ENCODE peak calls at places on chromosomes 7 and 10, in four cellular contexts. One of them, this sample, is unnamed.

GRCh38 chr10:103584216-103585010 is 90.9 kb downstream of the NEURL1 start:
- DNase-seq in fibroblast of villous mesenchyme: no peak
- DNase-seq in endothelial cell: no peak
- DNase-seq in stimulated activated CD4-positive, alpha-beta T cell treated with anti-CD3 and anti-CD28 coated beads, Interleukin-4, amount 100 ng/mL, for 24 hours: peak; percentile 50
- DNase-seq in this sample: no peak

GRCh38 chr10:48551796-48552591 is 52.9 kb downstream of the ARHGAP22 start:
- DNase-seq in fibroblast of villous mesenchyme: peak; percentile 65
- DNase-seq in endothelial cell: peak; percentile 36
- DNase-seq in stimulated activated CD4-positive, alpha-beta T cell treated with anti-CD3 and anti-CD28 coated beads, Interleukin-4, amount 100 ng/mL, for 24 hours: no peak
- DNase-seq in this sample: peak; percentile 53

GRCh38 chr7:78873117-78873516 is 580.4 kb downstream of the MAGI2 start:
- DNase-seq in stimulated activated CD4-positive, alpha-beta T cell treated with anti-CD3 and anti-CD28 coated beads, Interleukin-4, amount 100 ng/mL, for 24 hours: no peak
- DNase-seq in fibroblast of villous mesenchyme: no peak
- DNase-seq in endothelial cell: no peak
- DNase-seq in this sample: no peak

GRCh38 chr10:94131885-94132284 is 138.2 kb downstream of the PLCE1 start:
- DNase-seq in endothelial cell: no peak
- DNase-seq in stimulated activated CD4-positive, alpha-beta T cell treated with anti-CD3 and anti-CD28 coated beads, Interleukin-4, amount 100 ng/mL, for 24 hours: no peak
- DNase-seq in fibroblast of villous mesenchyme: peak; percentile 58
- DNase-seq in this sample: peak; percentile 49

GRCh38 chr10:132162021-132162531 is 24.7 kb upstream of the DPYSL4 start:
- DNase-seq in stimulated activated CD4-positive, alpha-beta T cell treated with anti-CD3 and anti-CD28 coated beads, Interleukin-4, amount 100 ng/mL, for 24 hours: no peak
- DNase-seq in endothelial cell: no peak
- DNase-seq in fibroblast of villous mesenchyme: no peak
- DNase-seq in this sample: no peak

GRCh38 chr10:16915308-16915707 is 98.1 kb upstream of the RSU1 start:
- DNase-seq in endothelial cell: no peak
- DNase-seq in fibroblast of villous mesenchyme: no peak
- DNase-seq in stimulated activated CD4-positive, alpha-beta T cell treated with anti-CD3 and anti-CD28 coated beads, Interleukin-4, amount 100 ng/mL, for 24 hours: no peak
- DNase-seq in this sample: no peak

GRCh38 chr10:122435212-122435827 is 19.1 kb upstream of the ARMS2 start:
- DNase-seq in stimulated activated CD4-positive, alpha-beta T cell treated with anti-CD3 and anti-CD28 coated beads, Interleukin-4, amount 100 ng/mL, for 24 hours: no peak
- DNase-seq in fibroblast of villous mesenchyme: peak; percentile 61
- DNase-seq in endothelial cell: no peak
- DNase-seq in this sample: peak; percentile 48

GRCh38 chr7:117230276-117231046 is 92.4 kb downstream of the WNT2 start:
- DNase-seq in stimulated activated CD4-positive, alpha-beta T cell treated with anti-CD3 and anti-CD28 coated beads, Interleukin-4, amount 100 ng/mL, for 24 hours: no peak
- DNase-seq in fibroblast of villous mesenchyme: peak; percentile 99
- DNase-seq in endothelial cell: no peak
- DNase-seq in this sample: peak; percentile 48

GRCh38 chr10:46544989-46545791 is 11.3 kb downstream of the GPRIN2 start:
- DNase-seq in stimulated activated CD4-positive, alpha-beta T cell treated with anti-CD3 and anti-CD28 coated beads, Interleukin-4, amount 100 ng/mL, for 24 hours: peak; percentile 7
- DNase-seq in endothelial cell: no peak
- DNase-seq in fibroblast of villous mesenchyme: no peak
- DNase-seq in this sample: no peak

GRCh38 chr10:91652364-91652763 is 19.5 kb upstream of the PPP1R3C start:
- DNase-seq in stimulated activated CD4-positive, alpha-beta T cell treated with anti-CD3 and anti-CD28 coated beads, Interleukin-4, amount 100 ng/mL, for 24 hours: no peak
- DNase-seq in fibroblast of villous mesenchyme: peak; percentile 88
- DNase-seq in endothelial cell: no peak
- DNase-seq in this sample: peak; percentile 97

GRCh38 chr7:44311561-44312495 is 13.6 kb downstream of the CAMK2B start:
- DNase-seq in endothelial cell: no peak
- DNase-seq in stimulated activated CD4-positive, alpha-beta T cell treated with anti-CD3 and anti-CD28 coated beads, Interleukin-4, amount 100 ng/mL, for 24 hours: no peak
- DNase-seq in fibroblast of villous mesenchyme: no peak
- DNase-seq in this sample: no peak

GRCh38 chr7:77933394-77933793 is 134.8 kb downstream of the PHTF2 start:
- DNase-seq in stimulated activated CD4-positive, alpha-beta T cell treated with anti-CD3 and anti-CD28 coated beads, Interleukin-4, amount 100 ng/mL, for 24 hours: no peak
- DNase-seq in fibroblast of villous mesenchyme: peak; percentile 54
- DNase-seq in endothelial cell: no peak
- DNase-seq in this sample: peak; percentile 70

GRCh38 chr10:94320285-94320914 is 42.3 kb downstream of the NOC3L start:
- DNase-seq in stimulated activated CD4-positive, alpha-beta T cell treated with anti-CD3 and anti-CD28 coated beads, Interleukin-4, amount 100 ng/mL, for 24 hours: peak; percentile 70
- DNase-seq in fibroblast of villous mesenchyme: peak; percentile 71
- DNase-seq in endothelial cell: peak; percentile 71
- DNase-seq in this sample: peak; percentile 66

GRCh38 chr7:36487756-36488336 is 98.2 kb downstream of the ANLN start:
- DNase-seq in fibroblast of villous mesenchyme: peak; percentile 62
- DNase-seq in stimulated activated CD4-positive, alpha-beta T cell treated with anti-CD3 and anti-CD28 coated beads, Interleukin-4, amount 100 ng/mL, for 24 hours: peak; percentile 43
- DNase-seq in endothelial cell: peak; percentile 39
- DNase-seq in this sample: peak; percentile 69

GRCh38 chr10:130399425-130399950 is 263.3 kb downstream of the GLRX3 start:
- DNase-seq in stimulated activated CD4-positive, alpha-beta T cell treated with anti-CD3 and anti-CD28 coated beads, Interleukin-4, amount 100 ng/mL, for 24 hours: no peak
- DNase-seq in endothelial cell: no peak
- DNase-seq in fibroblast of villous mesenchyme: no peak
- DNase-seq in this sample: no peak

GRCh38 chr10:129386415-129387257 is 80.4 kb upstream of the MGMT start:
- DNase-seq in endothelial cell: no peak
- DNase-seq in fibroblast of villous mesenchyme: no peak
- DNase-seq in stimulated activated CD4-positive, alpha-beta T cell treated with anti-CD3 and anti-CD28 coated beads, Interleukin-4, amount 100 ng/mL, for 24 hours: no peak
- DNase-seq in this sample: no peak

GRCh38 chr10:102414749-102415148 is 3.8 kb downstream of the PSD start:
- DNase-seq in fibroblast of villous mesenchyme: no peak
- DNase-seq in endothelial cell: no peak
- DNase-seq in stimulated activated CD4-positive, alpha-beta T cell treated with anti-CD3 and anti-CD28 coated beads, Interleukin-4, amount 100 ng/mL, for 24 hours: no peak
- DNase-seq in this sample: no peak

GRCh38 chr10:89269822-89270483 is 18.4 kb upstream of the LIPA start:
- DNase-seq in endothelial cell: no peak
- DNase-seq in stimulated activated CD4-positive, alpha-beta T cell treated with anti-CD3 and anti-CD28 coated beads, Interleukin-4, amount 100 ng/mL, for 24 hours: no peak
- DNase-seq in fibroblast of villous mesenchyme: peak; percentile 53
- DNase-seq in this sample: no peak

GRCh38 chr10:44978570-44979280 is at the start of gene DEPP1:
- DNase-seq in fibroblast of villous mesenchyme: peak; percentile 83
- DNase-seq in stimulated activated CD4-positive, alpha-beta T cell treated with anti-CD3 and anti-CD28 coated beads, Interleukin-4, amount 100 ng/mL, for 24 hours: no peak
- DNase-seq in endothelial cell: peak; percentile 83
- DNase-seq in this sample: peak; percentile 96

GRCh38 chr7:17773289-17773626 is 167.0 kb downstream of the SNX13 start:
- DNase-seq in stimulated activated CD4-positive, alpha-beta T cell treated with anti-CD3 and anti-CD28 coated beads, Interleukin-4, amount 100 ng/mL, for 24 hours: no peak
- DNase-seq in endothelial cell: no peak
- DNase-seq in fibroblast of villous mesenchyme: peak; percentile 91
- DNase-seq in this sample: peak; percentile 96

GRCh38 chr7:42869131-42870020 is 42.5 kb downstream of the C7orf25 start:
- DNase-seq in stimulated activated CD4-positive, alpha-beta T cell treated with anti-CD3 and anti-CD28 coated beads, Interleukin-4, amount 100 ng/mL, for 24 hours: peak; percentile 69
- DNase-seq in endothelial cell: no peak
- DNase-seq in fibroblast of villous mesenchyme: peak; percentile 59
- DNase-seq in this sample: peak; percentile 30

GRCh38 chr7:149133311-149133710 is 7.2 kb upstream of the ZNF425 start:
- DNase-seq in fibroblast of villous mesenchyme: no peak
- DNase-seq in stimulated activated CD4-positive, alpha-beta T cell treated with anti-CD3 and anti-CD28 coated beads, Interleukin-4, amount 100 ng/mL, for 24 hours: no peak
- DNase-seq in endothelial cell: no peak
- DNase-seq in this sample: no peak

GRCh38 chr7:51701935-51702334 is 385.3 kb upstream of the COBL start:
- DNase-seq in endothelial cell: no peak
- DNase-seq in fibroblast of villous mesenchyme: no peak
- DNase-seq in stimulated activated CD4-positive, alpha-beta T cell treated with anti-CD3 and anti-CD28 coated beads, Interleukin-4, amount 100 ng/mL, for 24 hours: no peak
- DNase-seq in this sample: no peak

GRCh38 chr7:134865001-134865845 is 85.8 kb downstream of the CALD1 start:
- DNase-seq in stimulated activated CD4-positive, alpha-beta T cell treated with anti-CD3 and anti-CD28 coated beads, Interleukin-4, amount 100 ng/mL, for 24 hours: peak; percentile 36
- DNase-seq in fibroblast of villous mesenchyme: peak; percentile 70
- DNase-seq in endothelial cell: no peak
- DNase-seq in this sample: peak; percentile 80

GRCh38 chr7:155590215-155591023 is 44.1 kb upstream of the CNPY1 start:
- DNase-seq in stimulated activated CD4-positive, alpha-beta T cell treated with anti-CD3 and anti-CD28 coated beads, Interleukin-4, amount 100 ng/mL, for 24 hours: no peak
- DNase-seq in endothelial cell: no peak
- DNase-seq in fibroblast of villous mesenchyme: peak; percentile 12
- DNase-seq in this sample: peak; percentile 25

GRCh38 chr7:106185719-106186118 is 73.6 kb upstream of the SYPL1 start:
- DNase-seq in fibroblast of villous mesenchyme: no peak
- DNase-seq in endothelial cell: no peak
- DNase-seq in stimulated activated CD4-positive, alpha-beta T cell treated with anti-CD3 and anti-CD28 coated beads, Interleukin-4, amount 100 ng/mL, for 24 hours: no peak
- DNase-seq in this sample: no peak

GRCh38 chr7:131123991-131124629 is 203.6 kb upstream of the MKLN1 start:
- DNase-seq in fibroblast of villous mesenchyme: no peak
- DNase-seq in endothelial cell: no peak
- DNase-seq in stimulated activated CD4-positive, alpha-beta T cell treated with anti-CD3 and anti-CD28 coated beads, Interleukin-4, amount 100 ng/mL, for 24 hours: no peak
- DNase-seq in this sample: no peak

GRCh38 chr7:64879097-64879730 is 23.9 kb upstream of the ZNF273 start:
- DNase-seq in endothelial cell: peak; percentile 1
- DNase-seq in fibroblast of villous mesenchyme: no peak
- DNase-seq in stimulated activated CD4-positive, alpha-beta T cell treated with anti-CD3 and anti-CD28 coated beads, Interleukin-4, amount 100 ng/mL, for 24 hours: peak; percentile 2
- DNase-seq in this sample: no peak